ENCODE peak calls at places on chromosomes 1 and 21, in six cellular contexts. L is psoas muscle; X is HFF-Myc; Y is prostate gland; N is thyroid gland; V is CD8-positive, alpha-beta T cell. H is an unnamed sample.

GRCh38 chr21:15192243-15192642 is 127.4 kb upstream of the NRIP1 start:
- DNase-seq in L (no peak), X (no peak), Y (peak), N (no peak), V (no peak), H (peak)

GRCh38 chr1:189429610-189430009 is 1048.1 kb downstream of the BRINP3 start:
- DNase-seq in L (no peak), X (no peak), Y (no peak), N (no peak), V (no peak), H (peak)

GRCh38 chr1:145994391-145995120 is 1.8 kb downstream of the TXNIP start:
- DNase-seq in L (peak), X (no peak), Y (no peak), N (peak), V (no peak), H (no peak)

GRCh38 chr1:59697138-59697811 is 117.5 kb upstream of the HOOK1 start:
- DNase-seq in L (no peak), X (no peak), Y (no peak), N (no peak), V (no peak), H (no peak)

GRCh38 chr1:89085781-89086180 is 20.8 kb upstream of the GBP1 start:
- DNase-seq in L (no peak), X (no peak), Y (no peak), N (no peak), V (no peak), H (peak)

GRCh38 chr1:113027008-113027407 is 46.0 kb upstream of the LRIG2 start:
- DNase-seq in L (no peak), X (no peak), Y (no peak), N (no peak), V (no peak), H (no peak)

GRCh38 chr1:117932576-117932975 is 3.0 kb downstream of the WDR3 start:
- DNase-seq in L (no peak), X (no peak), Y (no peak), N (no peak), V (no peak), H (no peak)

GRCh38 chr21:46152939-46153258 is 2.5 kb downstream of the FTCD start:
- DNase-seq in L (peak), X (no peak), Y (no peak), N (no peak), V (no peak), H (no peak)

GRCh38 chr1:222904451-222904850 is 89.6 kb downstream of the DISP1 start:
- DNase-seq in L (no peak), X (no peak), Y (no peak), N (peak), V (no peak), H (no peak)

GRCh38 chr1:42177551-42177981 is 13.0 kb upstream of the GUCA2A start:
- DNase-seq in L (no peak), X (peak), Y (no peak), N (peak), V (no peak), H (no peak)

GRCh38 chr1:162910161-162910560 is 49.2 kb upstream of the CCDC190 start:
- DNase-seq in L (no peak), X (no peak), Y (no peak), N (no peak), V (no peak), H (no peak)

GRCh38 chr1:162908780-162909179 is 47.8 kb upstream of the CCDC190 start:
- DNase-seq in L (no peak), X (peak), Y (no peak), N (no peak), V (no peak), H (no peak)

GRCh38 chr1:162906485-162906884 is 45.5 kb upstream of the CCDC190 start:
- DNase-seq in L (no peak), X (no peak), Y (no peak), N (no peak), V (no peak), H (no peak)

GRCh38 chr1:162905759-162906158 is 44.8 kb upstream of the CCDC190 start:
- DNase-seq in L (no peak), X (peak), Y (no peak), N (no peak), V (no peak), H (no peak)

GRCh38 chr1:162908236-162908635 is 47.3 kb upstream of the CCDC190 start:
- DNase-seq in L (no peak), X (no peak), Y (no peak), N (no peak), V (no peak), H (no peak)
- TF ChIP-seq CTCF in L (no peak), X (no peak), Y (no peak), N (no peak), V (no peak), H (no peak)

GRCh38 chr1:151048645-151049032 is 1.1 kb downstream of the C1orf56 start:
- DNase-seq in L (no peak), X (no peak), Y (no peak), N (no peak), V (no peak), H (no peak)
- TF ChIP-seq CTCF in L (no peak), X (no peak), Y (peak), N (no peak), V (no peak), H (peak)

GRCh38 chr1:167720965-167721616 is 691 bp upstream of the MPZL1 start:
- DNase-seq in L (peak), X (peak), Y (peak), N (no peak), V (no peak), H (no peak)
- TF ChIP-seq CTCF in L (peak), X (peak), Y (peak), N (no peak), V (no peak), H (peak)

GRCh38 chr1:151529781-151530180 is 10.3 kb upstream of the TUFT1 start:
- DNase-seq in L (no peak), X (no peak), Y (no peak), N (no peak), V (no peak), H (no peak)

GRCh38 chr1:151533870-151534269 is 6.2 kb upstream of the TUFT1 start:
- DNase-seq in L (no peak), X (no peak), Y (no peak), N (peak), V (no peak), H (no peak)

GRCh38 chr1:151530461-151530860 is 9.6 kb upstream of the TUFT1 start:
- DNase-seq in L (no peak), X (no peak), Y (no peak), N (no peak), V (no peak), H (no peak)

GRCh38 chr1:151526735-151527520 is 13.2 kb upstream of the TUFT1 start:
- DNase-seq in L (no peak), X (no peak), Y (no peak), N (peak), V (no peak), H (no peak)

DNA sequence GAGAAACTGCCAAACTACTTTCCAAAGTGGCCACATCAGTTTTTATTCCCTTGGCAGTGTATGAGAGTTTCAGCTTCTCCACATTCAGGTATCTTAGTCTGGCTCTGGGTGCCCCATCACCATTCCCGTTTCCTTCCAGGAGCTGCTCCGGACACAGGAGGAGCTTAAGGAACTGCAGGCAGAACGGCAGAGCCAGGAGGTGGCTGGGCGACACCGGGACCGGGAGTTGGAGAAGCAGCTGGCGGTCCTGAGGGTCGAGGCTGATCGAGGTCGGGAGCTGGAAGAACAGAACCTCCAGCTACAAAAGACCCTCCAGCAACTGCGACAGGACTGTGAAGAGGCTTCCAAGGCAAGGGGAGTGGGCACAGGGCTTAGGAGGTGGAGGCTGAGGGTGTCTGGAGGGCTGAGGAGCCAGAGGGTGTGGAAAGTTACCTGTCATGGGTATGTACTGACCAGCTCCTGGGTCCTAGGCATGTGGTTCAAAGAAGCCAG is 10.9 kb upstream of the TUFT1 start:
- DNase-seq in L (no peak), X (no peak), Y (no peak), N (no peak), V (no peak), H (no peak)
- TF ChIP-seq CTCF in L (no peak), X (no peak), Y (no peak), N (no peak), V (no peak), H (no peak)